ENCODE peak calls at places on chromosome 13, in eight cellular contexts. One of them, this sample, is unnamed.

GRCh38 chr13:69793803-69794453 is 313.7 kb upstream of the ATXN8OS start:
- DNase-seq in choroid plexus epithelial cell: no peak
- DNase-seq in fibroblast of lung: no peak
- DNase-seq in CD8-positive, alpha-beta T cell: no peak
- DNase-seq in AG10803: no peak
- DNase-seq in endothelial cell: no peak
- DNase-seq in bronchial epithelial cell: no peak
- DNase-seq in heart right ventricle: no peak
- DNase-seq in this sample: no peak

GRCh38 chr13:48928781-48929430 is 46.8 kb upstream of the FNDC3A start:
- DNase-seq in choroid plexus epithelial cell: no peak
- DNase-seq in fibroblast of lung: no peak
- DNase-seq in CD8-positive, alpha-beta T cell: no peak
- DNase-seq in AG10803: no peak
- DNase-seq in endothelial cell: no peak
- DNase-seq in bronchial epithelial cell: no peak
- DNase-seq in heart right ventricle: no peak
- DNase-seq in this sample: no peak

GRCh38 chr13:55345197-55345596 is 1795.5 kb upstream of the PRR20A start:
- DNase-seq in choroid plexus epithelial cell: no peak
- DNase-seq in fibroblast of lung: no peak
- DNase-seq in CD8-positive, alpha-beta T cell: no peak
- DNase-seq in AG10803: no peak
- DNase-seq in endothelial cell: no peak
- DNase-seq in bronchial epithelial cell: no peak
- DNase-seq in heart right ventricle: no peak
- DNase-seq in this sample: no peak

GRCh38 chr13:100510208-100510997 is 78.2 kb downstream of the GGACT start:
- DNase-seq in choroid plexus epithelial cell: no peak
- DNase-seq in fibroblast of lung: no peak
- DNase-seq in CD8-positive, alpha-beta T cell: no peak
- DNase-seq in AG10803: no peak
- DNase-seq in endothelial cell: no peak
- DNase-seq in bronchial epithelial cell: no peak
- DNase-seq in heart right ventricle: no peak
- DNase-seq in this sample: no peak

GRCh38 chr13:30346159-30346788 is 38.9 kb upstream of the KATNAL1 start:
- DNase-seq in choroid plexus epithelial cell: no peak
- DNase-seq in fibroblast of lung: no peak
- DNase-seq in CD8-positive, alpha-beta T cell: peak
- DNase-seq in AG10803: no peak
- DNase-seq in endothelial cell: no peak
- DNase-seq in bronchial epithelial cell: no peak
- DNase-seq in heart right ventricle: no peak
- DNase-seq in this sample: no peak

GRCh38 chr13:106089251-106089940 is 446.1 kb downstream of the EFNB2 start:
- DNase-seq in choroid plexus epithelial cell: no peak
- DNase-seq in fibroblast of lung: no peak
- DNase-seq in CD8-positive, alpha-beta T cell: no peak
- DNase-seq in AG10803: peak
- DNase-seq in endothelial cell: no peak
- DNase-seq in bronchial epithelial cell: no peak
- DNase-seq in heart right ventricle: no peak
- DNase-seq in this sample: no peak

GRCh38 chr13:107025991-107026390 is 458.1 kb upstream of the ARGLU1 start:
- DNase-seq in choroid plexus epithelial cell: peak
- DNase-seq in fibroblast of lung: peak
- DNase-seq in CD8-positive, alpha-beta T cell: no peak
- DNase-seq in AG10803: peak
- DNase-seq in endothelial cell: no peak
- DNase-seq in bronchial epithelial cell: peak
- DNase-seq in heart right ventricle: peak
- DNase-seq in this sample: no peak

GRCh38 chr13:71171740-71172139 is 695.3 kb downstream of the DACH1 start:
- DNase-seq in choroid plexus epithelial cell: no peak
- DNase-seq in fibroblast of lung: no peak
- DNase-seq in CD8-positive, alpha-beta T cell: no peak
- DNase-seq in AG10803: no peak
- DNase-seq in endothelial cell: no peak
- DNase-seq in bronchial epithelial cell: no peak
- DNase-seq in heart right ventricle: no peak
- DNase-seq in this sample: no peak

GRCh38 chr13:103299079-103299478 is 232.9 kb upstream of the SLC10A2 start:
- DNase-seq in choroid plexus epithelial cell: no peak
- DNase-seq in fibroblast of lung: no peak
- DNase-seq in CD8-positive, alpha-beta T cell: no peak
- DNase-seq in AG10803: no peak
- DNase-seq in endothelial cell: no peak
- DNase-seq in bronchial epithelial cell: no peak
- DNase-seq in heart right ventricle: no peak
- DNase-seq in this sample: no peak

GRCh38 chr13:26051231-26052135 is at the start of gene SHISA2:
- DNase-seq in choroid plexus epithelial cell: peak
- DNase-seq in fibroblast of lung: peak
- DNase-seq in CD8-positive, alpha-beta T cell: no peak
- DNase-seq in AG10803: peak
- DNase-seq in endothelial cell: peak
- DNase-seq in bronchial epithelial cell: peak
- DNase-seq in heart right ventricle: peak
- DNase-seq in this sample: peak

GRCh38 chr13:43546821-43547220 is 240.0 kb downstream of the ENOX1 start:
- DNase-seq in choroid plexus epithelial cell: no peak
- DNase-seq in fibroblast of lung: no peak
- DNase-seq in CD8-positive, alpha-beta T cell: no peak
- DNase-seq in AG10803: no peak
- DNase-seq in endothelial cell: no peak
- DNase-seq in bronchial epithelial cell: no peak
- DNase-seq in heart right ventricle: no peak
- DNase-seq in this sample: no peak

GRCh38 chr13:41065098-41065497 is 3.8 kb downstream of the WBP4 start:
- DNase-seq in choroid plexus epithelial cell: peak
- DNase-seq in fibroblast of lung: peak
- DNase-seq in CD8-positive, alpha-beta T cell: no peak
- DNase-seq in AG10803: peak
- DNase-seq in endothelial cell: no peak
- DNase-seq in bronchial epithelial cell: no peak
- DNase-seq in heart right ventricle: no peak
- DNase-seq in this sample: no peak

GRCh38 chr13:97121894-97122293 is 100.2 kb upstream of the MBNL2 start:
- DNase-seq in choroid plexus epithelial cell: no peak
- DNase-seq in fibroblast of lung: no peak
- DNase-seq in CD8-positive, alpha-beta T cell: no peak
- DNase-seq in AG10803: no peak
- DNase-seq in endothelial cell: no peak
- DNase-seq in bronchial epithelial cell: peak
- DNase-seq in heart right ventricle: no peak
- DNase-seq in this sample: no peak

GRCh38 chr13:44498969-44499368 is 77.2 kb downstream of the TSC22D1 start:
- DNase-seq in choroid plexus epithelial cell: no peak
- DNase-seq in fibroblast of lung: no peak
- DNase-seq in CD8-positive, alpha-beta T cell: no peak
- DNase-seq in AG10803: peak
- DNase-seq in endothelial cell: no peak
- DNase-seq in bronchial epithelial cell: no peak
- DNase-seq in heart right ventricle: no peak
- DNase-seq in this sample: no peak

GRCh38 chr13:98549728-98550317 is 27.1 kb downstream of the STK24 start:
- DNase-seq in choroid plexus epithelial cell: peak
- DNase-seq in fibroblast of lung: no peak
- DNase-seq in CD8-positive, alpha-beta T cell: no peak
- DNase-seq in AG10803: no peak
- DNase-seq in endothelial cell: no peak
- DNase-seq in bronchial epithelial cell: peak
- DNase-seq in heart right ventricle: no peak
- DNase-seq in this sample: no peak

GRCh38 chr13:44197791-44198770 is 175.5 kb upstream of the SERP2 start:
- DNase-seq in choroid plexus epithelial cell: peak
- DNase-seq in fibroblast of lung: peak
- DNase-seq in CD8-positive, alpha-beta T cell: no peak
- DNase-seq in AG10803: no peak
- DNase-seq in endothelial cell: no peak
- DNase-seq in bronchial epithelial cell: peak
- DNase-seq in heart right ventricle: no peak
- DNase-seq in this sample: no peak

GRCh38 chr13:85236431-85236830 is 562.8 kb downstream of the SLITRK6 start:
- DNase-seq in choroid plexus epithelial cell: peak
- DNase-seq in fibroblast of lung: peak
- DNase-seq in CD8-positive, alpha-beta T cell: no peak
- DNase-seq in AG10803: no peak
- DNase-seq in endothelial cell: no peak
- DNase-seq in bronchial epithelial cell: peak
- DNase-seq in heart right ventricle: no peak
- DNase-seq in this sample: no peak

DNA sequence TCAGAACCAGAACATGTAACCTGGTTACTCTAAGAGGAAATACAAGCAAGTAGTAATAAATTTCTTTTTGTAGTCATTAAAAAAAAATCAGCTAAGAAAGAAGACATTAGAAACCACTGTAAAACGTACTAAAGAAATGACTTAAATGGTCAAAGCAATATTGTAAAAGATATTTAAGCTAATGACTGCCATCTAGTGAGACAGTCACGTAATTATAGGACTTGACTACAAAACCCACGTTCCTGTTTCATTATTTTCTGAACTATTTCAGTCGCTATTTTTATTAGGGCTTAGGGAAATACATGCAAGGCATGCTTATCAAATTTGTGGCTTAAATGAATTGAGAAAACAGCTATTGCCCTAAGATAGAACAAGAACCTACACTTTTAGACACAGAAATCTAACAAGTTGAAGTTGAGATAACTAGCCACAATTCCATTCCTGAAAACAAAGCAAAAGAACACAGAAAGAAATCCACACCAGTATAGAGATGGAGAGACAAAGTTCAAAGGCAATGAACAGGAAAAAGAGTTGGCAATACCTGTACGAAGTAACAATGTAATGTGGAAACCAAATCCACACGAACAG is 17.9 kb downstream of the ALG5 start:
- DNase-seq in choroid plexus epithelial cell: peak
- DNase-seq in fibroblast of lung: peak
- DNase-seq in CD8-positive, alpha-beta T cell: no peak
- DNase-seq in AG10803: peak
- DNase-seq in endothelial cell: no peak
- DNase-seq in bronchial epithelial cell: peak
- DNase-seq in heart right ventricle: no peak
- DNase-seq in this sample: no peak
- TF ChIP-seq CTCF in choroid plexus epithelial cell: peak
- TF ChIP-seq CTCF in fibroblast of lung: peak
- TF ChIP-seq CTCF in CD8-positive, alpha-beta T cell: peak
- TF ChIP-seq CTCF in AG10803: peak
- TF ChIP-seq CTCF in endothelial cell: peak
- TF ChIP-seq CTCF in bronchial epithelial cell: peak
- TF ChIP-seq CTCF in heart right ventricle: peak
- TF ChIP-seq CTCF in this sample: peak

GRCh38 chr13:25042141-25042540 is 53.8 kb upstream of the PABPC3 start:
- DNase-seq in choroid plexus epithelial cell: no peak
- DNase-seq in fibroblast of lung: no peak
- DNase-seq in CD8-positive, alpha-beta T cell: no peak
- DNase-seq in AG10803: no peak
- DNase-seq in endothelial cell: no peak
- DNase-seq in bronchial epithelial cell: no peak
- DNase-seq in heart right ventricle: no peak
- DNase-seq in this sample: no peak

GRCh38 chr13:25034173-25034572 is 61.8 kb upstream of the PABPC3 start:
- DNase-seq in choroid plexus epithelial cell: no peak
- DNase-seq in fibroblast of lung: no peak
- DNase-seq in CD8-positive, alpha-beta T cell: no peak
- DNase-seq in AG10803: no peak
- DNase-seq in endothelial cell: no peak
- DNase-seq in bronchial epithelial cell: no peak
- DNase-seq in heart right ventricle: no peak
- DNase-seq in this sample: no peak

GRCh38 chr13:25032160-25032559 is 63.8 kb upstream of the PABPC3 start:
- DNase-seq in choroid plexus epithelial cell: no peak
- DNase-seq in fibroblast of lung: no peak
- DNase-seq in CD8-positive, alpha-beta T cell: no peak
- DNase-seq in AG10803: no peak
- DNase-seq in endothelial cell: no peak
- DNase-seq in bronchial epithelial cell: no peak
- DNase-seq in heart right ventricle: no peak
- DNase-seq in this sample: no peak

GRCh38 chr13:25037057-25037813 is 58.7 kb upstream of the PABPC3 start:
- DNase-seq in choroid plexus epithelial cell: peak
- DNase-seq in fibroblast of lung: peak
- DNase-seq in CD8-positive, alpha-beta T cell: no peak
- DNase-seq in AG10803: peak
- DNase-seq in endothelial cell: peak
- DNase-seq in bronchial epithelial cell: peak
- DNase-seq in heart right ventricle: no peak
- DNase-seq in this sample: peak
- TF ChIP-seq CTCF in choroid plexus epithelial cell: peak
- TF ChIP-seq CTCF in fibroblast of lung: peak
- TF ChIP-seq CTCF in CD8-positive, alpha-beta T cell: peak
- TF ChIP-seq CTCF in AG10803: peak
- TF ChIP-seq CTCF in endothelial cell: peak
- TF ChIP-seq CTCF in bronchial epithelial cell: peak
- TF ChIP-seq CTCF in heart right ventricle: peak
- TF ChIP-seq CTCF in this sample: peak

GRCh38 chr13:113090415-113090770 is 15.2 kb upstream of the F7 start:
- DNase-seq in choroid plexus epithelial cell: no peak
- DNase-seq in fibroblast of lung: no peak
- DNase-seq in CD8-positive, alpha-beta T cell: no peak
- DNase-seq in AG10803: no peak
- DNase-seq in endothelial cell: no peak
- DNase-seq in bronchial epithelial cell: no peak
- DNase-seq in heart right ventricle: no peak
- DNase-seq in this sample: no peak
- TF ChIP-seq CTCF in choroid plexus epithelial cell: no peak
- TF ChIP-seq CTCF in fibroblast of lung: no peak
- TF ChIP-seq CTCF in CD8-positive, alpha-beta T cell: no peak
- TF ChIP-seq CTCF in AG10803: no peak
- TF ChIP-seq CTCF in endothelial cell: no peak
- TF ChIP-seq CTCF in bronchial epithelial cell: no peak
- TF ChIP-seq CTCF in heart right ventricle: no peak
- TF ChIP-seq CTCF in this sample: no peak

GRCh38 chr13:58852076-58852475 is 1220.5 kb downstream of the PCDH17 start:
- DNase-seq in choroid plexus epithelial cell: peak
- DNase-seq in fibroblast of lung: peak
- DNase-seq in CD8-positive, alpha-beta T cell: no peak
- DNase-seq in AG10803: no peak
- DNase-seq in endothelial cell: no peak
- DNase-seq in bronchial epithelial cell: peak
- DNase-seq in heart right ventricle: no peak
- DNase-seq in this sample: no peak
- TF ChIP-seq CTCF in choroid plexus epithelial cell: no peak
- TF ChIP-seq CTCF in fibroblast of lung: no peak
- TF ChIP-seq CTCF in CD8-positive, alpha-beta T cell: no peak
- TF ChIP-seq CTCF in AG10803: no peak
- TF ChIP-seq CTCF in endothelial cell: no peak
- TF ChIP-seq CTCF in bronchial epithelial cell: no peak
- TF ChIP-seq CTCF in heart right ventricle: no peak
- TF ChIP-seq CTCF in this sample: no peak

GRCh38 chr13:109196896-109197295 is 567.5 kb downstream of the MYO16 start:
- DNase-seq in choroid plexus epithelial cell: no peak
- DNase-seq in fibroblast of lung: no peak
- DNase-seq in CD8-positive, alpha-beta T cell: no peak
- DNase-seq in AG10803: no peak
- DNase-seq in endothelial cell: peak
- DNase-seq in bronchial epithelial cell: no peak
- DNase-seq in heart right ventricle: no peak
- DNase-seq in this sample: no peak
- TF ChIP-seq CTCF in choroid plexus epithelial cell: no peak
- TF ChIP-seq CTCF in fibroblast of lung: no peak
- TF ChIP-seq CTCF in CD8-positive, alpha-beta T cell: no peak
- TF ChIP-seq CTCF in AG10803: no peak
- TF ChIP-seq CTCF in endothelial cell: peak
- TF ChIP-seq CTCF in bronchial epithelial cell: no peak
- TF ChIP-seq CTCF in heart right ventricle: no peak
- TF ChIP-seq CTCF in this sample: no peak

GRCh38 chr13:38223093-38223492 is 126.6 kb upstream of the UFM1 start:
- DNase-seq in choroid plexus epithelial cell: peak
- DNase-seq in fibroblast of lung: peak
- DNase-seq in CD8-positive, alpha-beta T cell: no peak
- DNase-seq in AG10803: peak
- DNase-seq in endothelial cell: peak
- DNase-seq in bronchial epithelial cell: peak
- DNase-seq in heart right ventricle: no peak
- DNase-seq in this sample: no peak
- TF ChIP-seq CTCF in choroid plexus epithelial cell: peak
- TF ChIP-seq CTCF in fibroblast of lung: peak
- TF ChIP-seq CTCF in CD8-positive, alpha-beta T cell: no peak
- TF ChIP-seq CTCF in AG10803: peak
- TF ChIP-seq CTCF in endothelial cell: no peak
- TF ChIP-seq CTCF in bronchial epithelial cell: peak
- TF ChIP-seq CTCF in heart right ventricle: no peak
- TF ChIP-seq CTCF in this sample: peak

This sample was measured in D721Med.